ENCODE peak calls at places on chromosomes 13 and 19, in five cellular contexts. One of them, this sample, is unnamed.

GRCh38 chr19:10000171-10000826 is 10.0 kb downstream of the COL5A3 start:
- DNase-seq in heart right ventricle: peak
- DNase-seq in AG09319: no peak
- DNase-seq in heart left ventricle: no peak
- DNase-seq in K562: peak
- DNase-seq in this sample: peak

GRCh38 chr13:90445179-90445578 is 902.3 kb upstream of the MIR17HG start:
- DNase-seq in heart right ventricle: no peak
- DNase-seq in AG09319: peak
- DNase-seq in heart left ventricle: no peak
- DNase-seq in K562: no peak
- DNase-seq in this sample: no peak

GRCh38 chr13:67410645-67411044 is 180.5 kb upstream of the PCDH9 start:
- DNase-seq in heart right ventricle: no peak
- DNase-seq in AG09319: no peak
- DNase-seq in heart left ventricle: no peak
- DNase-seq in K562: no peak
- DNase-seq in this sample: no peak

GRCh38 chr13:76836311-76836710 is 49.9 kb downstream of the KCTD12 start:
- DNase-seq in heart right ventricle: no peak
- DNase-seq in AG09319: no peak
- DNase-seq in heart left ventricle: no peak
- DNase-seq in K562: no peak
- DNase-seq in this sample: no peak

GRCh38 chr13:86486582-86486981 is 687.4 kb upstream of the SLITRK6 start:
- DNase-seq in heart right ventricle: no peak
- DNase-seq in AG09319: no peak
- DNase-seq in heart left ventricle: no peak
- DNase-seq in K562: no peak
- DNase-seq in this sample: no peak

GRCh38 chr13:48160879-48161278 is 66.0 kb upstream of the MED4 start:
- DNase-seq in heart right ventricle: no peak
- DNase-seq in AG09319: no peak
- DNase-seq in heart left ventricle: peak
- DNase-seq in K562: no peak
- DNase-seq in this sample: no peak

GRCh38 chr13:20407759-20408158 is 117.9 kb downstream of the CRYL1 start:
- DNase-seq in heart right ventricle: no peak
- DNase-seq in AG09319: no peak
- DNase-seq in heart left ventricle: no peak
- DNase-seq in K562: no peak
- DNase-seq in this sample: no peak

GRCh38 chr19:52191374-52191773 is 1.5 kb downstream of the PPP2R1A start:
- DNase-seq in heart right ventricle: no peak
- DNase-seq in AG09319: no peak
- DNase-seq in heart left ventricle: no peak
- DNase-seq in K562: no peak
- DNase-seq in this sample: no peak

GRCh38 chr19:40594251-40594650 is 6.9 kb upstream of the LTBP4 start:
- DNase-seq in heart right ventricle: no peak
- DNase-seq in AG09319: no peak
- DNase-seq in heart left ventricle: no peak
- DNase-seq in K562: no peak
- DNase-seq in this sample: no peak

GRCh38 chr13:98265669-98266551 is 88.8 kb upstream of the RNF113B start:
- DNase-seq in heart right ventricle: no peak
- DNase-seq in AG09319: no peak
- DNase-seq in heart left ventricle: no peak
- DNase-seq in K562: no peak
- DNase-seq in this sample: no peak

GRCh38 chr13:75566658-75567057 is 17.1 kb downstream of the UCHL3 start:
- DNase-seq in heart right ventricle: no peak
- DNase-seq in AG09319: no peak
- DNase-seq in heart left ventricle: no peak
- DNase-seq in K562: no peak
- DNase-seq in this sample: no peak

GRCh38 chr13:92959790-92960189 is 266.8 kb upstream of the GPC6 start:
- DNase-seq in heart right ventricle: no peak
- DNase-seq in AG09319: no peak
- DNase-seq in heart left ventricle: no peak
- DNase-seq in K562: no peak
- DNase-seq in this sample: no peak

GRCh38 chr13:48055712-48056111 is 18.2 kb downstream of the NUDT15 start:
- DNase-seq in heart right ventricle: no peak
- DNase-seq in AG09319: no peak
- DNase-seq in heart left ventricle: no peak
- DNase-seq in K562: no peak
- DNase-seq in this sample: no peak

DNA sequence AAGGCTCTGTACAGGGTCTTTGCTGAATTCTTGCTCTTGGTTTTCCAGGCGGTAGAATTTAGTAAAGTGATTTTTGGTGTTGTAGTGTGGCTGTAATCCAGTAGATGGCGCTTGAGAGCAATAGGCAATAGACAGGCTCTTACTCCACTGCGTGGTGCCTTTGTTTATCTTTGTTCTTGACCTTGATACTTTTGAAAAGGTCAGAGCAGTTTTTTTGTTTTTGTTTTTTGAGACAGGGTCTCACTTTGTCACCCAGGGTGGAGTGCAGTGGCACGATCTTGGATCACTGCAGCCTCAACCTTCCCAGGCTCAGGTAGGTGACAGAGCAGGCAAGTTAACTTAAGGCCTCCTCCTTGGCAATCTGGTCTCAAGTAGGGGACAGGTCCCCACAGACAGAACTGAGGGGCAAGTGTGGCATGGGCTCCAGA is 12.2 kb upstream of the LILRA5 start:
- DNase-seq in heart right ventricle: no peak
- DNase-seq in AG09319: no peak
- DNase-seq in heart left ventricle: no peak
- DNase-seq in K562: peak
- DNase-seq in this sample: no peak
- TF ChIP-seq CTCF in heart right ventricle: peak
- TF ChIP-seq CTCF in AG09319: peak
- TF ChIP-seq CTCF in heart left ventricle: peak
- TF ChIP-seq CTCF in K562: peak
- TF ChIP-seq CTCF in this sample: peak

GRCh38 chr13:27794921-27795717 is 2.8 kb downstream of the GSX1 start:
- DNase-seq in heart right ventricle: no peak
- DNase-seq in AG09319: no peak
- DNase-seq in heart left ventricle: no peak
- DNase-seq in K562: no peak
- DNase-seq in this sample: no peak

GRCh38 chr13:27794075-27794691 is 1.9 kb downstream of the GSX1 start:
- DNase-seq in heart right ventricle: no peak
- DNase-seq in AG09319: no peak
- DNase-seq in heart left ventricle: no peak
- DNase-seq in K562: no peak
- DNase-seq in this sample: no peak

GRCh38 chr13:27796544-27797227 is 4.4 kb downstream of the GSX1 start:
- DNase-seq in heart right ventricle: no peak
- DNase-seq in AG09319: no peak
- DNase-seq in heart left ventricle: no peak
- DNase-seq in K562: no peak
- DNase-seq in this sample: no peak

GRCh38 chr13:27795718-27796019 is 3.4 kb downstream of the GSX1 start:
- DNase-seq in heart right ventricle: no peak
- DNase-seq in AG09319: no peak
- DNase-seq in heart left ventricle: no peak
- DNase-seq in K562: no peak
- DNase-seq in this sample: no peak

DNA sequence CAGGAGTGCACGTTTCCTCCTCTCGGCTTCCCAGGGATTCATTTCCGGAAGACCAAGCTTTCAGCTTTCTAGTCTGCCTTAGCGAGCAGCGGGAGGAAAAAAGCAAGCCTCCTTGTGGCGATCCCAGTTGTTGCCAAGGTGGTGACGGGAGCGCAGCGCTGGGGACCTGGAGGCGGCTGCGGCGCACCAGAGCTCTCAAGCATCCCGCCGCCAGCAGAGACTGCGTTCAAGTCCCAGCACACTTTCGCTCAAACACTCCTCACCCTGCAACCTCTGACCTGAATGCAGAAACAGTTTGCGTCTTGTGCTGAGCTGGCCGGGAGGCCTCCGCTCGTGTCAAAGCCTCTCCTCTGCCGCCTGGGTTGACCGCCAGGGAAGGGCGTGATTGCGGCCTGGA is 4.9 kb downstream of the GSX1 start:
- DNase-seq in heart right ventricle: no peak
- DNase-seq in AG09319: no peak
- DNase-seq in heart left ventricle: no peak
- DNase-seq in K562: no peak
- DNase-seq in this sample: peak
- TF ChIP-seq CTCF in heart right ventricle: peak
- TF ChIP-seq CTCF in AG09319: no peak
- TF ChIP-seq CTCF in heart left ventricle: no peak
- TF ChIP-seq CTCF in K562: no peak
- TF ChIP-seq CTCF in this sample: peak

GRCh38 chr13:21625366-21625765 is 21.4 kb upstream of the MICU2 start:
- DNase-seq in heart right ventricle: no peak
- DNase-seq in AG09319: no peak
- DNase-seq in heart left ventricle: no peak
- DNase-seq in K562: peak
- DNase-seq in this sample: no peak
- TF ChIP-seq CTCF in heart right ventricle: peak
- TF ChIP-seq CTCF in AG09319: peak
- TF ChIP-seq CTCF in heart left ventricle: peak
- TF ChIP-seq CTCF in K562: peak
- TF ChIP-seq CTCF in this sample: peak

GRCh38 chr19:18101268-18101667 is 3.7 kb downstream of the MAST3 start:
- DNase-seq in heart right ventricle: no peak
- DNase-seq in AG09319: no peak
- DNase-seq in heart left ventricle: no peak
- DNase-seq in K562: no peak
- DNase-seq in this sample: no peak

GRCh38 chr19:18102916-18103542 is 5.5 kb downstream of the MAST3 start:
- DNase-seq in heart right ventricle: no peak
- DNase-seq in AG09319: no peak
- DNase-seq in heart left ventricle: no peak
- DNase-seq in K562: no peak
- DNase-seq in this sample: no peak

GRCh38 chr19:18107235-18108083 is 9.9 kb downstream of the MAST3 start:
- DNase-seq in heart right ventricle: no peak
- DNase-seq in AG09319: no peak
- DNase-seq in heart left ventricle: no peak
- DNase-seq in K562: no peak
- DNase-seq in this sample: no peak

GRCh38 chr19:18100710-18101109 is 3.1 kb downstream of the MAST3 start:
- DNase-seq in heart right ventricle: no peak
- DNase-seq in AG09319: no peak
- DNase-seq in heart left ventricle: no peak
- DNase-seq in K562: peak
- DNase-seq in this sample: no peak

DNA sequence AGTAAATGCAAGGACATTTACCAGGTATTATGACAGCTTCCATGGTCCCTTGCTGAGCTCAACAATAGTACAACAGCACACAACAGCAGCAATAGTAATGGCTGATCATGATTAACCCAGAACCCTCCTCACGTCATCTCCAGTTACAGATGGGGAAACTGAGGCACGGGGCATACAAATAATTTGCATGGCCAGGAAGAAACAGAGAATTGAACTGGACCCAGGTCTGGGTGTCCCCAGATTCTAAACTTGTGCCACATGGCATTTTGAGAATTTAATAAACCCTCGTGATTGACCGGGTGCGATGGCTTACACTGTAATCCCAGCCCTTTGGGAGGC is 7.2 kb downstream of the MAST3 start:
- DNase-seq in heart right ventricle: no peak
- DNase-seq in AG09319: no peak
- DNase-seq in heart left ventricle: no peak
- DNase-seq in K562: no peak
- DNase-seq in this sample: no peak
- TF ChIP-seq CTCF in heart right ventricle: no peak
- TF ChIP-seq CTCF in AG09319: no peak
- TF ChIP-seq CTCF in heart left ventricle: no peak
- TF ChIP-seq CTCF in K562: no peak
- TF ChIP-seq CTCF in this sample: no peak

GRCh38 chr19:58519087-58519354 is 589 bp downstream of the ZBTB45 start:
- DNase-seq in heart right ventricle: peak
- DNase-seq in AG09319: peak
- DNase-seq in heart left ventricle: peak
- DNase-seq in K562: peak
- DNase-seq in this sample: peak
- TF ChIP-seq CTCF in heart right ventricle: peak
- TF ChIP-seq CTCF in AG09319: peak
- TF ChIP-seq CTCF in heart left ventricle: peak
- TF ChIP-seq CTCF in K562: peak
- TF ChIP-seq CTCF in this sample: peak

DNA sequence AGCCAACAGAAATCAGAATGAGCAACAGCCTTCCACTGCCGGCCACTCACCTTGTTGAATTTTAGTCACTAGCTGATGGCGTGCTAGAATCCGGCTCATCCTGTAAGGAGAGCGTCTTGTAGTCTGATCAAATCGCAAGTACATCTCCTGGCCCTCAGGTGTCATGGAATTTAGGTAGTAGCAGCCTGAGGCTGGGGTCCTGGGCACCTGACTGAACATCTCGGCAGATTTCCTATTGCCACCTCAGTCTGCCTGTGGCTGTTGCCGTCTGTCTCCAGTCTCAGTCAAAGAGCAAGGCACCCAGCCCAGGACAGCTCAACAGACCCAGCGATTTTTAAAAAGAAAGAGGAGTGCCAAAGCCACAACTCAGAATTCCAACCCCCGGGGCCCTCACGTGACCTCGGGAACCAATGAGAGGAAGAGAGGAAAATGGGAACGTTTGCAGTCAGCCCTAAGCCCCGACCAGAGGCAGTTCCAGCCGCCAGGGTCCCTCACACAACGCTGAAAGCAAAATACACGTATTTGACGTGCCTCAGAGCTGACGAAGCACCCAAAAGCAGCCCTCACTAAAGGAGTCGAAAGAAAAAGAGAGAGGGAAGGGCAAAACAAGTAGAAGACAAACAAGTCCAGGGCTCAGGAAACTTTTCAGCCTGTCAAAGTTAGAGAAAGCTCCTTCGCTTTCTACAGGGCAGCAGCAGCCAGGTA is at the start of gene STARD13:
- DNase-seq in heart right ventricle: peak
- DNase-seq in AG09319: peak
- DNase-seq in heart left ventricle: peak
- DNase-seq in K562: peak
- DNase-seq in this sample: peak
- TF ChIP-seq CTCF in heart right ventricle: peak
- TF ChIP-seq CTCF in AG09319: peak
- TF ChIP-seq CTCF in heart left ventricle: peak
- TF ChIP-seq CTCF in K562: no peak
- TF ChIP-seq CTCF in this sample: peak

This sample was measured in progenitor cell of endocrine pancreas.